ENCODE peak calls at places on chromosomes 3 and 15, in four cellular contexts. One of them, this sample, is unnamed.

GRCh38 chr3:23644741-23645140 is 161.0 kb upstream of the UBE2E1 start:
- DNase-seq in Karpas-422: no peak
- DNase-seq in stimulated activated CD8-positive, alpha-beta memory T cell treated with anti-CD3 and anti-CD28 coated beads, Interleukin-2, amount 100 ng/mL, for 48 hours: no peak
- DNase-seq in T-helper 1 cell: no peak
- DNase-seq in this sample: no peak

GRCh38 chr3:71846189-71846588 is 61.2 kb upstream of the PROK2 start:
- DNase-seq in Karpas-422: no peak
- DNase-seq in stimulated activated CD8-positive, alpha-beta memory T cell treated with anti-CD3 and anti-CD28 coated beads, Interleukin-2, amount 100 ng/mL, for 48 hours: no peak
- DNase-seq in T-helper 1 cell: no peak
- DNase-seq in this sample: no peak

GRCh38 chr15:44804303-44805046 is 68.1 kb downstream of the TRIM69 start:
- DNase-seq in Karpas-422: no peak
- DNase-seq in stimulated activated CD8-positive, alpha-beta memory T cell treated with anti-CD3 and anti-CD28 coated beads, Interleukin-2, amount 100 ng/mL, for 48 hours: no peak
- DNase-seq in T-helper 1 cell: no peak
- DNase-seq in this sample: peak; percentile 49

GRCh38 chr15:58684751-58685150 is 64.8 kb downstream of the ADAM10 start:
- DNase-seq in Karpas-422: no peak
- DNase-seq in stimulated activated CD8-positive, alpha-beta memory T cell treated with anti-CD3 and anti-CD28 coated beads, Interleukin-2, amount 100 ng/mL, for 48 hours: no peak
- DNase-seq in T-helper 1 cell: no peak
- DNase-seq in this sample: no peak

GRCh38 chr3:138833908-138834358 is 795 bp downstream of the PIK3CB start:
- DNase-seq in Karpas-422: peak; percentile 53
- DNase-seq in stimulated activated CD8-positive, alpha-beta memory T cell treated with anti-CD3 and anti-CD28 coated beads, Interleukin-2, amount 100 ng/mL, for 48 hours: no peak
- DNase-seq in T-helper 1 cell: no peak
- DNase-seq in this sample: no peak

GRCh38 chr15:66170042-66170441 is 83.5 kb downstream of the MEGF11 start:
- DNase-seq in Karpas-422: no peak
- DNase-seq in stimulated activated CD8-positive, alpha-beta memory T cell treated with anti-CD3 and anti-CD28 coated beads, Interleukin-2, amount 100 ng/mL, for 48 hours: no peak
- DNase-seq in T-helper 1 cell: no peak
- DNase-seq in this sample: no peak

GRCh38 chr3:183586477-183586876 is 31.0 kb upstream of the KLHL6 start:
- DNase-seq in Karpas-422: no peak
- DNase-seq in stimulated activated CD8-positive, alpha-beta memory T cell treated with anti-CD3 and anti-CD28 coated beads, Interleukin-2, amount 100 ng/mL, for 48 hours: no peak
- DNase-seq in T-helper 1 cell: no peak
- DNase-seq in this sample: no peak

GRCh38 chr15:46685096-46685495 is 1032.2 kb upstream of the SEMA6D start:
- DNase-seq in Karpas-422: no peak
- DNase-seq in stimulated activated CD8-positive, alpha-beta memory T cell treated with anti-CD3 and anti-CD28 coated beads, Interleukin-2, amount 100 ng/mL, for 48 hours: no peak
- DNase-seq in T-helper 1 cell: no peak
- DNase-seq in this sample: no peak

GRCh38 chr15:43127752-43128151 is 5.6 kb upstream of the TMEM62 start:
- DNase-seq in Karpas-422: no peak
- DNase-seq in stimulated activated CD8-positive, alpha-beta memory T cell treated with anti-CD3 and anti-CD28 coated beads, Interleukin-2, amount 100 ng/mL, for 48 hours: no peak
- DNase-seq in T-helper 1 cell: no peak
- DNase-seq in this sample: no peak

GRCh38 chr15:34729886-34730285 is 24.9 kb downstream of the GJD2 start:
- DNase-seq in Karpas-422: no peak
- DNase-seq in stimulated activated CD8-positive, alpha-beta memory T cell treated with anti-CD3 and anti-CD28 coated beads, Interleukin-2, amount 100 ng/mL, for 48 hours: no peak
- DNase-seq in T-helper 1 cell: no peak
- DNase-seq in this sample: no peak

GRCh38 chr3:57079221-57079831 is 18.9 kb downstream of the SPATA12 start:
- DNase-seq in Karpas-422: no peak
- DNase-seq in stimulated activated CD8-positive, alpha-beta memory T cell treated with anti-CD3 and anti-CD28 coated beads, Interleukin-2, amount 100 ng/mL, for 48 hours: no peak
- DNase-seq in T-helper 1 cell: no peak
- DNase-seq in this sample: no peak

GRCh38 chr3:9172851-9173320 is 76.6 kb downstream of the SRGAP3 start:
- DNase-seq in Karpas-422: no peak
- DNase-seq in stimulated activated CD8-positive, alpha-beta memory T cell treated with anti-CD3 and anti-CD28 coated beads, Interleukin-2, amount 100 ng/mL, for 48 hours: no peak
- DNase-seq in T-helper 1 cell: no peak
- DNase-seq in this sample: no peak

GRCh38 chr15:101092867-101093202 is 159.0 kb downstream of the CHSY1 start:
- DNase-seq in Karpas-422: no peak
- DNase-seq in stimulated activated CD8-positive, alpha-beta memory T cell treated with anti-CD3 and anti-CD28 coated beads, Interleukin-2, amount 100 ng/mL, for 48 hours: no peak
- DNase-seq in T-helper 1 cell: no peak
- DNase-seq in this sample: no peak

GRCh38 chr15:47603026-47603425 is 114.3 kb upstream of the SEMA6D start:
- DNase-seq in Karpas-422: peak; percentile 29
- DNase-seq in stimulated activated CD8-positive, alpha-beta memory T cell treated with anti-CD3 and anti-CD28 coated beads, Interleukin-2, amount 100 ng/mL, for 48 hours: no peak
- DNase-seq in T-helper 1 cell: no peak
- DNase-seq in this sample: no peak

GRCh38 chr3:157871838-157872497 is 234.3 kb downstream of the SHOX2 start:
- DNase-seq in Karpas-422: no peak
- DNase-seq in stimulated activated CD8-positive, alpha-beta memory T cell treated with anti-CD3 and anti-CD28 coated beads, Interleukin-2, amount 100 ng/mL, for 48 hours: no peak
- DNase-seq in T-helper 1 cell: no peak
- DNase-seq in this sample: no peak

GRCh38 chr15:77035999-77036471 is 34.9 kb downstream of the TSPAN3 start:
- DNase-seq in Karpas-422: no peak
- DNase-seq in stimulated activated CD8-positive, alpha-beta memory T cell treated with anti-CD3 and anti-CD28 coated beads, Interleukin-2, amount 100 ng/mL, for 48 hours: no peak
- DNase-seq in T-helper 1 cell: no peak
- DNase-seq in this sample: no peak

GRCh38 chr3:194808709-194809108 is 123.0 kb downstream of the FAM43A start:
- DNase-seq in Karpas-422: no peak
- DNase-seq in stimulated activated CD8-positive, alpha-beta memory T cell treated with anti-CD3 and anti-CD28 coated beads, Interleukin-2, amount 100 ng/mL, for 48 hours: no peak
- DNase-seq in T-helper 1 cell: no peak
- DNase-seq in this sample: no peak

GRCh38 chr3:35296533-35296932 is 342.8 kb upstream of the ARPP21 start:
- DNase-seq in Karpas-422: no peak
- DNase-seq in stimulated activated CD8-positive, alpha-beta memory T cell treated with anti-CD3 and anti-CD28 coated beads, Interleukin-2, amount 100 ng/mL, for 48 hours: no peak
- DNase-seq in T-helper 1 cell: no peak
- DNase-seq in this sample: no peak

GRCh38 chr3:46059432-46059831 is 32.1 kb upstream of the XCR1 start:
- DNase-seq in Karpas-422: peak; percentile 54
- DNase-seq in stimulated activated CD8-positive, alpha-beta memory T cell treated with anti-CD3 and anti-CD28 coated beads, Interleukin-2, amount 100 ng/mL, for 48 hours: no peak
- DNase-seq in T-helper 1 cell: no peak
- DNase-seq in this sample: no peak